ENCODE peak calls at places on chromosomes 12 and 14, in four cellular contexts. F is GM12878, O is lower leg skin, W is HCT116. E is an unnamed sample.
A peak's percentile ranks its signal among the peaks of the same experiment; 100 is the strongest.

GRCh38 chr14:101060171-101060601 is 156.7 kb upstream of the RTL1 start:
- DNase-seq in F (no peak), O (no peak), W (no peak), E (no peak)

GRCh38 chr12:2402180-2402579 is 349.4 kb downstream of the CACNA1C start:
- DNase-seq in F (no peak), O (no peak), W (no peak), E (no peak)

GRCh38 chr14:41605550-41606248 is 977 bp upstream of the LRFN5 start:
- DNase-seq in F (no peak), O (peak; percentile 82), W (no peak), E (no peak)

GRCh38 chr14:94547726-94548125 is 13.5 kb upstream of the SERPINA4 start:
- DNase-seq in F (no peak), O (peak; percentile 72), W (no peak), E (no peak)

GRCh38 chr12:79191391-79191790 is 326.8 kb downstream of the SYT1 start:
- DNase-seq in F (no peak), O (no peak), W (no peak), E (no peak)

GRCh38 chr14:55845963-55846851 is 266.2 kb downstream of the KTN1 start:
- DNase-seq in F (no peak), O (no peak), W (no peak), E (no peak)

GRCh38 chr12:89648211-89648930 is 60.3 kb downstream of the ATP2B1 start:
- DNase-seq in F (no peak), O (no peak), W (no peak), E (no peak)

GRCh38 chr12:119182701-119183493 is 4.2 kb downstream of the HSPB8 start:
- DNase-seq in F (no peak), O (no peak), W (no peak), E (no peak)

GRCh38 chr14:87994974-87995373 is 2.0 kb upstream of the GALC start:
- DNase-seq in F (peak; percentile 83), O (no peak), W (no peak), E (no peak)

GRCh38 chr14:61528591-61529021 is 166.7 kb upstream of the HIF1A start:
- DNase-seq in F (no peak), O (no peak), W (no peak), E (peak; percentile 45)

GRCh38 chr12:47735649-47736048 is 10.4 kb upstream of the ENDOU start:
- DNase-seq in F (no peak), O (no peak), W (no peak), E (no peak)

GRCh38 chr12:67667276-67668073 is 18.9 kb downstream of the DYRK2 start:
- DNase-seq in F (no peak), O (peak; percentile 91), W (no peak), E (no peak)

GRCh38 chr12:62291888-62292760 is 31.9 kb downstream of the USP15 start:
- DNase-seq in F (no peak), O (no peak), W (no peak), E (no peak)

GRCh38 chr12:88142610-88142991 is 494 bp downstream of the TMTC3 start:
- DNase-seq in F (no peak), O (peak; percentile 88), W (no peak), E (no peak)

GRCh38 chr14:22561661-22562579 is 27.1 kb downstream of the DAD1 start:
- DNase-seq in F (peak; percentile 81), O (no peak), W (no peak), E (no peak)

GRCh38 chr12:96882862-96883261 is 24.2 kb upstream of the NEDD1 start:
- DNase-seq in F (no peak), O (no peak), W (no peak), E (no peak)

GRCh38 chr12:128551266-128552025 is 272.3 kb downstream of the SLC15A4 start:
- DNase-seq in F (no peak), O (no peak), W (no peak), E (no peak)

GRCh38 chr12:108133482-108133881 is 4.4 kb downstream of the WSCD2 start:
- DNase-seq in F (no peak), O (no peak), W (no peak), E (no peak)

GRCh38 chr14:65824285-65824977 is 411.9 kb downstream of the FUT8 start:
- DNase-seq in F (peak; percentile 34), O (no peak), W (peak; percentile 56), E (peak; percentile 26)

GRCh38 chr12:118447181-118447580 is 70.8 kb downstream of the SUDS3 start:
- DNase-seq in F (no peak), O (no peak), W (no peak), E (no peak)

GRCh38 chr14:20608383-20609095 is 17.4 kb upstream of the RNASE12 start:
- DNase-seq in F (no peak), O (no peak), W (no peak), E (no peak)

GRCh38 chr12:76591461-76591860 is 31.9 kb upstream of the OSBPL8 start:
- DNase-seq in F (no peak), O (no peak), W (no peak), E (no peak)

GRCh38 chr14:51738754-51739153 is 87.0 kb downstream of the FRMD6 start:
- DNase-seq in F (no peak), O (no peak), W (peak; percentile 3), E (no peak)

GRCh38 chr14:90419200-90419599 is 22.4 kb downstream of the CALM1 start:
- DNase-seq in F (no peak), O (peak; percentile 93), W (peak; percentile 47), E (peak; percentile 95)

DNA sequence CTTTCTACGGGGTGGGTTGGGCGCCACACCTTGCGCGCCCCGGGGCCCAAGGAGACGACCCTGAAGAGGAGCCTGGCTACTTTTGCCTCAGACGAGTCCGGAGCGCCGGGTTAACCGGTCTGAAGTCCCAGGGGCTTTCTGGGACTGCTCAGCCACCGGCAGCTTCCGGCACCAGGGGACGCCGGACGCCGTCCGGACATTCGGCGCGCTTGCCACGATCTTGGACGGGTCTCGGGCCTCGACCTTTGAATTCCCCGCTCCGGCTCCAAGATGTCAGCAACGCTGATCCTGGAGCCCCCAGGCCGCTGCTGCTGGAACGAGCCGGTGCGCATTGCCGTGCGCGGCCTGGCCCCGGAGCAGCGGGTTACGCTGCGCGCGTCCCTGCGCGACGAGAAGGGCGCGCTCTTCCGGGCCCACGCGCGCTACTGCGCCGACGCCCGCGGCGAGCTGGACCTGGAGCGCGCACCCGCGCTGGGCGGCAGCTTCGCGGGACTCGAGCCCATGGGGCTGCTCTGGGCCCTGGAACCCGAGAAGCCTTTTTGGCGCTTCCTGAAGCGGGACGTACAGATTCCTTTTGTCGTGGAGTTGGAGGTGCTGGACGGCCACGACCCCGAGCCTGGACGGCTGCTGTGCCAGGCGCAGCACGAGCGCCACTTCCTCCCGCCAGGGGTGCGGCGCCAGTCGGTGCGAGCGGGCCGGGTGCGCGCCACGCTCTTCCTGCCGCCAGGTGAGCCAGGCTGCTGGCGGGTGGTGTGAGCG is at the start of gene ACOT4:
- DNase-seq in F (no peak), O (peak; percentile 84), W (no peak), E (no peak)
- TF ChIP-seq POLR2A in F (peak; percentile 67), O (no peak), W (no peak), E (no peak)

DNA sequence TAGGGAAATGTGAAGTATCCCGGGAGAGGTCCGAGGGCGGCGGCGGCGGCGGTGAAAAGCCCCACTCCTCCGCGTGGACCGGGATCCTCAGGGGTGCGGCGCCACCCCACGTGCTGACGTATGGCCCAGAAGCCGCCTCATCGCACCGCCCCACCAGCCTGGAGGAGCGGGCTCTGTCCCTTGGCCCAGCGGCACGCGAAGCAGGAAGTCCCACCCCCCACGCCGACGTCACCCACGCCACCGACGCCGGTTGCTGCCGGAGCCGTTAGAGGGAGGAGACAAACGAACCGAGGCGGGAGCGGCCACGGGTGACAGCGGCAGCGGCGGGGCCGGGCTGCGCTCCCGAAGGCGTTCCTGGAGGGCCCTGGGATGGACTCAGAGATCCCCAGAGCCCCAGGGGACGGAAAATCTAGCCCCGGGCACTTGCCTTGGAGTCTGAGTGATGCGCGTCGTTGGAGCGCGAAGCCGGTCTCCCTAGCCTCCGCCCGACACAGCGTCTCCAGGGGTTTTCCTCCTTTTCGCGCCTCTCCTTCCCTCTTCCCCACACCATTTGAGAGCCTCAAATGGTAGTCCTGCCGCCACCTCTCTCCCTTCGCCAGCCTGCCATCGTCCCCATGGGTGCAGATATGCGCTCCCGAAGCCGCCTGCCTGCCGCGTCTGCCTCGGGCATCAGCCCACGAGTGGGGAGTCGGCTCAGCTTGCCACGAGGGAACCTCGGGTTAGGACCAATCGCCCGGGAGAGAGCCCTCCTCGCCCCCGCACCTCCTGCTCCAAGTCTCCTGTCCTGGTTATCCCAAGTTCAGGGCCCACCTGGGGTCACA is at the start of gene CEP83:
- DNase-seq in F (peak; percentile 80), O (peak; percentile 99), W (peak; percentile 82), E (peak; percentile 91)
- TF ChIP-seq POLR2A in F (peak; percentile 95), O (no peak), W (peak; percentile 32), E (peak; percentile 84)

GRCh38 chr14:35122696-35123387 is 490 bp downstream of the PRORP start:
- DNase-seq in F (no peak), O (no peak), W (no peak), E (no peak)

GRCh38 chr14:35121026-35121886 is 534 bp downstream of the PPP2R3C start:
- DNase-seq in F (no peak), O (no peak), W (no peak), E (peak; percentile 75)

GRCh38 chr14:35124127-35124526 is 1.8 kb downstream of the PRORP start:
- DNase-seq in F (no peak), O (no peak), W (no peak), E (no peak)

GRCh38 chr14:35123388-35123703 is 994 bp downstream of the PRORP start:
- DNase-seq in F (no peak), O (no peak), W (no peak), E (no peak)

GRCh38 chr14:35121887-35122695 is at the start of the genes PPP2R3C and PRORP:
- DNase-seq in F (peak; percentile 94), O (peak; percentile 98), W (peak; percentile 93), E (peak; percentile 68)
- TF ChIP-seq POLR2A in F (peak; percentile 75), O (peak; percentile 31), W (peak; percentile 41), E (peak; percentile 21)

GRCh38 chr12:133038310-133038709 is 1.0 kb downstream of the ZNF84 start:
- DNase-seq in F (no peak), O (no peak), W (no peak), E (no peak)

GRCh38 chr12:133037207-133038005 is at the start of gene ZNF84:
- DNase-seq in F (peak; percentile 96), O (peak; percentile 99), W (peak; percentile 86), E (peak; percentile 84)
- TF ChIP-seq POLR2A in F (peak; percentile 82), O (no peak), W (no peak), E (peak; percentile 47)

DNA sequence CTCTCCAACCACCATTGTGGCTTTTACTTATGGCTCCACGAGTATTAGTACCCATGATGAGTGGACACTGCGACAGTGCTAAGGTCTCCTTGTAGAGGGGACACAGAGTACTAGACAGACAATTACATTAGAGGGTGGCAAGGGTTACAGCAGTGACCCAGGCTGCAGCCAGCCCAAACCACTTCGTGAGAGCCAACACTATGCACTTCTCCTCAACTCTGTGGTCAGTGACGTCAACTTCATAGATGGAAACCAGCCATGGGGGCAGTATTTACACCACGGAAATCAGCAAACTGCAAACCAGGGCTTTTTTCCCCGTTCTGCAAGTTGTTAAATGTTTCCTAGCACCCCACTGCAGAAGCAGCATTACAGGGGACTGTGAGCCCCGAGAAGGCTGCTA is 61.6 kb upstream of the ZFP36L1 start:
- DNase-seq in F (no peak), O (peak; percentile 23), W (no peak), E (no peak)
- TF ChIP-seq POLR2A in F (no peak), O (no peak), W (no peak), E (no peak)

DNA sequence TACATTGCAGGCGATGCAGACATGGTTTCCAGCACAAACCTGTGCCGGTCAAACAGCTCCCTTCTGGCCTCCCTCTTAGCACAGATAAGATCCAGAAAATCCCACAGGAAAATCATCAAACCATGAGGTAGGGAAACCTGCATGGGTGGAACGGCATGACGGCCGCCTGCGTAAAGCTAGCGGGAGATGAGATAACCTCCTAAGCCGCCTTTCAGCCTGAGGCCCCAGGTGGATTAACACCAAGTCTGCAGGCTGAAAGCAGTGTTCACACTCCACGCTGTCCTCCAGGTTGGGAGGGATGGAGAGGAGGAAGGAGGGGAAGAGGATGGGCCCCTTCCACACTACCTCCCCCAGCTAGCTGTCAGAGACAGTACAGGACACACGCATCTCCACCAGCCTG is 63.8 kb downstream of the TSPAN11 start:
- DNase-seq in F (no peak), O (no peak), W (no peak), E (no peak)
- TF ChIP-seq POLR2A in F (no peak), O (no peak), W (no peak), E (no peak)

E was measured in H54.